ENCODE peak calls at places on chromosomes 12 and 14, in seven cellular contexts. One of them, this sample, is unnamed.

GRCh38 chr12:32902287-32902996 is 5.9 kb upstream of the PKP2 start:
- DNase-seq in left ventricle myocardium inferior: no peak
- DNase-seq in AG09309: no peak
- DNase-seq in adrenal gland: no peak
- DNase-seq in GM12865: peak; percentile 42
- DNase-seq in endothelial cell: no peak
- DNase-seq in RWPE2: no peak
- DNase-seq in this sample: no peak

GRCh38 chr12:96210376-96211055 is 16.3 kb downstream of the ELK3 start:
- DNase-seq in left ventricle myocardium inferior: no peak
- DNase-seq in AG09309: no peak
- DNase-seq in adrenal gland: no peak
- DNase-seq in GM12865: peak; percentile 48
- DNase-seq in endothelial cell: no peak
- DNase-seq in RWPE2: no peak
- DNase-seq in this sample: no peak

GRCh38 chr14:64817631-64818030 is 62.1 kb downstream of the SPTB start:
- DNase-seq in left ventricle myocardium inferior: no peak
- DNase-seq in AG09309: no peak
- DNase-seq in adrenal gland: no peak
- DNase-seq in GM12865: no peak
- DNase-seq in endothelial cell: no peak
- DNase-seq in RWPE2: no peak
- DNase-seq in this sample: no peak

GRCh38 chr14:98937712-98938505 is 334.1 kb downstream of the BCL11B start:
- DNase-seq in left ventricle myocardium inferior: no peak
- DNase-seq in AG09309: no peak
- DNase-seq in adrenal gland: no peak
- DNase-seq in GM12865: no peak
- DNase-seq in endothelial cell: no peak
- DNase-seq in RWPE2: peak; percentile 36
- DNase-seq in this sample: no peak

GRCh38 chr12:92973614-92974013 is 44.5 kb upstream of the EEA1 start:
- DNase-seq in left ventricle myocardium inferior: no peak
- DNase-seq in AG09309: peak; percentile 78
- DNase-seq in adrenal gland: no peak
- DNase-seq in GM12865: peak; percentile 95
- DNase-seq in endothelial cell: no peak
- DNase-seq in RWPE2: peak; percentile 61
- DNase-seq in this sample: no peak

GRCh38 chr14:98069712-98070133 is 1202.3 kb downstream of the BCL11B start:
- DNase-seq in left ventricle myocardium inferior: no peak
- DNase-seq in AG09309: no peak
- DNase-seq in adrenal gland: no peak
- DNase-seq in GM12865: no peak
- DNase-seq in endothelial cell: no peak
- DNase-seq in RWPE2: peak; percentile 76
- DNase-seq in this sample: no peak

GRCh38 chr12:1473418-1473817 is 121.0 kb downstream of the FBXL14 start:
- DNase-seq in left ventricle myocardium inferior: no peak
- DNase-seq in AG09309: no peak
- DNase-seq in adrenal gland: no peak
- DNase-seq in GM12865: no peak
- DNase-seq in endothelial cell: no peak
- DNase-seq in RWPE2: no peak
- DNase-seq in this sample: peak; percentile 20

GRCh38 chr14:54002653-54003052 is 46.0 kb upstream of the BMP4 start:
- DNase-seq in left ventricle myocardium inferior: no peak
- DNase-seq in AG09309: peak; percentile 67
- DNase-seq in adrenal gland: no peak
- DNase-seq in GM12865: no peak
- DNase-seq in endothelial cell: no peak
- DNase-seq in RWPE2: no peak
- DNase-seq in this sample: no peak

GRCh38 chr12:16586350-16587109 is 19.4 kb downstream of the LMO3 start:
- DNase-seq in left ventricle myocardium inferior: no peak
- DNase-seq in AG09309: no peak
- DNase-seq in adrenal gland: no peak
- DNase-seq in GM12865: no peak
- DNase-seq in endothelial cell: no peak
- DNase-seq in RWPE2: no peak
- DNase-seq in this sample: no peak

GRCh38 chr12:9792961-9793617 is 32.4 kb upstream of the CD69 start:
- DNase-seq in left ventricle myocardium inferior: no peak
- DNase-seq in AG09309: no peak
- DNase-seq in adrenal gland: no peak
- DNase-seq in GM12865: no peak
- DNase-seq in endothelial cell: no peak
- DNase-seq in RWPE2: no peak
- DNase-seq in this sample: no peak

GRCh38 chr12:11862794-11863193 is 207.9 kb upstream of the BCL2L14 start:
- DNase-seq in left ventricle myocardium inferior: no peak
- DNase-seq in AG09309: no peak
- DNase-seq in adrenal gland: peak; percentile 76
- DNase-seq in GM12865: peak; percentile 69
- DNase-seq in endothelial cell: no peak
- DNase-seq in RWPE2: no peak
- DNase-seq in this sample: no peak

DNA sequence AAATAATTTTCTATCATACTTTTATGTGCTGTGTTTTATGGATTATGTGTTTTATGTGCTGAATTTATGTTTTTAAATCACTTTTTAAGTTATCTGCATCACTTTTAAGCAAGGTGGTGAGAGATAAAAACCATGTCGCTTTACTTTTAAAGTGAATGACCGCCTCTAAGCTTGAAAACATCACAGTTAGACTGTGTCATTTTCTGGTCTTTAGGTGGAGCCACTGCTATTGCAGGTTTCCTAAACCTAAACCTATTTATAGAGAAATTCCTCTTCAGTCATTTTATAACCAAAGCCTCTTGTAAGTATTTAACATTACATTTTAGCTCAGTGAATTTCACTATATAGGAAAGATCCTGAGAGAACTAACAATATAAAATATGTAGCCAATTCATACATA is 21.0 kb upstream of the MDM2 start:
- DNase-seq in left ventricle myocardium inferior: no peak
- DNase-seq in AG09309: no peak
- DNase-seq in adrenal gland: no peak
- DNase-seq in GM12865: peak; percentile 29
- DNase-seq in endothelial cell: no peak
- DNase-seq in RWPE2: no peak
- DNase-seq in this sample: no peak
- TF ChIP-seq CTCF in left ventricle myocardium inferior: no peak
- TF ChIP-seq CTCF in AG09309: no peak
- TF ChIP-seq CTCF in adrenal gland: no peak
- TF ChIP-seq CTCF in GM12865: peak; percentile 8
- TF ChIP-seq CTCF in endothelial cell: no peak
- TF ChIP-seq CTCF in RWPE2: peak; percentile 25
- TF ChIP-seq CTCF in this sample: no peak

GRCh38 chr12:31006416-31007152 is 67.1 kb upstream of the DDX11 start:
- DNase-seq in left ventricle myocardium inferior: no peak
- DNase-seq in AG09309: no peak
- DNase-seq in adrenal gland: no peak
- DNase-seq in GM12865: no peak
- DNase-seq in endothelial cell: no peak
- DNase-seq in RWPE2: no peak
- DNase-seq in this sample: no peak
- TF ChIP-seq CTCF in left ventricle myocardium inferior: no peak
- TF ChIP-seq CTCF in AG09309: no peak
- TF ChIP-seq CTCF in adrenal gland: no peak
- TF ChIP-seq CTCF in GM12865: no peak
- TF ChIP-seq CTCF in endothelial cell: no peak
- TF ChIP-seq CTCF in RWPE2: no peak
- TF ChIP-seq CTCF in this sample: no peak

DNA sequence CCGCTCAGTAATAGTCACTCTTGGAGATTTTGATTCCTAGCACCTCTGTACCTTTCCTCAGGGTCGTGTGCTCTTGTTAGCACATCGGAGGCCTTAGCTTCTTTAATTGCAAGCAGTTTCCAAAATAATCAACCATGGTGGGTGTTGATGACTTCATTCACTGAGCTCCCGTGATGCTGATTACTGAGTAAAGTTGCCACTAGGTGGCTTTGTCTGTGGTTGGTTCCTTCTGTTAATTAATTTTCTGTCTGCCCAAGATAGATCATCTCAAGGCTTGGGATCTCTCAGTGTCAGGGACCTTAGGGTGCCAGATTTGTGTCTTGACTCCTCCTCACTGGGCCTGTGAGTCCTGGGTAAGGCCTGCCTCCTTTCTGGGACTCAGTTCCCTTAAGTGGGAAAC is 54.3 kb downstream of the PTPN11 start:
- DNase-seq in left ventricle myocardium inferior: no peak
- DNase-seq in AG09309: no peak
- DNase-seq in adrenal gland: no peak
- DNase-seq in GM12865: peak; percentile 2
- DNase-seq in endothelial cell: no peak
- DNase-seq in RWPE2: no peak
- DNase-seq in this sample: no peak
- TF ChIP-seq CTCF in left ventricle myocardium inferior: no peak
- TF ChIP-seq CTCF in AG09309: peak; percentile 15
- TF ChIP-seq CTCF in adrenal gland: no peak
- TF ChIP-seq CTCF in GM12865: peak; percentile 7
- TF ChIP-seq CTCF in endothelial cell: peak; percentile 46
- TF ChIP-seq CTCF in RWPE2: no peak
- TF ChIP-seq CTCF in this sample: no peak

DNA sequence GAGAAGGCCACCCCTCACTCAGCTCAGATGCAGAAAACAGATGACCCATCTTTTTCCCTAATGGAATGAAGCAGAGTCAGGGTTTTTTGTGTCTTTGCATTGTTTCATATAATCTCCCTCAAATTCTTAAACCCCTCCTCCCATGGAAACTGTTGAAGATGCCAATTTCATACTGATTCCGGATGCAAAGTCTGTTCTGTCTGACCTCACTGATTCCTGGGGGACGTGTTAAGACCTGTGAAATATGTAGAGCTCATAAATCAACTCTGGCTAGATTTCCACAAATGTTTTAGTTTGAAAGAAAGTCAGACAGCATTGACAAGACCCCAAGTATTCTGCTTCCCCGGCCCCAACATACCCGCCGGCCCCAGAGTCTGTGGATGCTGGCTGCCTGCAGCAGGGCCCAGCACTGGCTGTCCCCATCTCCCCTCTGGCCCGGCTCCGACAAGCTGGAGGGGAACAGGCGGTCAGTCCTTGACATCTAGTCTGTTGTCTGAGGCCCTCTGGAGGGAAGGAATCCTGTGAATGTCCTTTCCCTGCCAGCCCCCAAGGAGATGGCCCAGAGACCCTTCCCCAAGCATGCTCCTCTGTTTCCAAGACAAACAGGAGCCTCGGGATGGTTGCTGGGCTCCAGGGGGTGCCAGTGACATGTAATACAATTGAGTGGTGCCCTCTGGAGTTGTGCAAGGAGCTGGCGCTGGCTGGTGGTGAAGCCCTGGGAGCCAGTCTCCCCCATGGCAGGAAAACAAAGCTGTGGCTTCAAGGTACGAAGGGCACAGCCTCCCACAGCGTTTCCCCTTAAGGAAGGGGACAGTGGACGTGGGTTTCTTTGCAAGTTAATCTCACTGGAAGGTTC is 22.4 kb downstream of the FBLN5 start:
- DNase-seq in left ventricle myocardium inferior: no peak
- DNase-seq in AG09309: no peak
- DNase-seq in adrenal gland: no peak
- DNase-seq in GM12865: no peak
- DNase-seq in endothelial cell: no peak
- DNase-seq in RWPE2: no peak
- DNase-seq in this sample: no peak
- TF ChIP-seq CTCF in left ventricle myocardium inferior: no peak
- TF ChIP-seq CTCF in AG09309: no peak
- TF ChIP-seq CTCF in adrenal gland: no peak
- TF ChIP-seq CTCF in GM12865: no peak
- TF ChIP-seq CTCF in endothelial cell: no peak
- TF ChIP-seq CTCF in RWPE2: peak; percentile 23
- TF ChIP-seq CTCF in this sample: no peak

GRCh38 chr14:31420319-31421081 is at the start of gene HEATR5A:
- DNase-seq in left ventricle myocardium inferior: peak; percentile 97
- DNase-seq in AG09309: peak; percentile 84
- DNase-seq in adrenal gland: peak; percentile 96
- DNase-seq in GM12865: peak; percentile 97
- DNase-seq in endothelial cell: peak; percentile 96
- DNase-seq in RWPE2: peak; percentile 96
- DNase-seq in this sample: peak; percentile 98
- TF ChIP-seq CTCF in left ventricle myocardium inferior: peak; percentile 34
- TF ChIP-seq CTCF in AG09309: peak; percentile 16
- TF ChIP-seq CTCF in adrenal gland: no peak
- TF ChIP-seq CTCF in GM12865: peak; percentile 19
- TF ChIP-seq CTCF in endothelial cell: no peak
- TF ChIP-seq CTCF in RWPE2: peak; percentile 37
- TF ChIP-seq CTCF in this sample: no peak

GRCh38 chr12:105704788-105705187 is 374.3 kb downstream of the C12orf75 start:
- DNase-seq in left ventricle myocardium inferior: no peak
- DNase-seq in AG09309: no peak
- DNase-seq in adrenal gland: no peak
- DNase-seq in GM12865: no peak
- DNase-seq in endothelial cell: no peak
- DNase-seq in RWPE2: no peak
- DNase-seq in this sample: no peak

GRCh38 chr12:105705235-105705634 is 374.7 kb downstream of the C12orf75 start:
- DNase-seq in left ventricle myocardium inferior: no peak
- DNase-seq in AG09309: no peak
- DNase-seq in adrenal gland: no peak
- DNase-seq in GM12865: no peak
- DNase-seq in endothelial cell: no peak
- DNase-seq in RWPE2: no peak
- DNase-seq in this sample: no peak

GRCh38 chr12:105706973-105707334 is 376.5 kb downstream of the C12orf75 start:
- DNase-seq in left ventricle myocardium inferior: no peak
- DNase-seq in AG09309: no peak
- DNase-seq in adrenal gland: no peak
- DNase-seq in GM12865: no peak
- DNase-seq in endothelial cell: no peak
- DNase-seq in RWPE2: no peak
- DNase-seq in this sample: no peak

GRCh38 chr12:105706321-105706972 is 376.0 kb downstream of the C12orf75 start:
- DNase-seq in left ventricle myocardium inferior: no peak
- DNase-seq in AG09309: no peak
- DNase-seq in adrenal gland: peak; percentile 68
- DNase-seq in GM12865: no peak
- DNase-seq in endothelial cell: no peak
- DNase-seq in RWPE2: no peak
- DNase-seq in this sample: no peak

GRCh38 chr12:105705765-105706164 is 375.3 kb downstream of the C12orf75 start:
- DNase-seq in left ventricle myocardium inferior: no peak
- DNase-seq in AG09309: no peak
- DNase-seq in adrenal gland: peak; percentile 78
- DNase-seq in GM12865: peak; percentile 46
- DNase-seq in endothelial cell: peak; percentile 56
- DNase-seq in RWPE2: no peak
- DNase-seq in this sample: peak; percentile 27
- TF ChIP-seq CTCF in left ventricle myocardium inferior: peak; percentile 89
- TF ChIP-seq CTCF in AG09309: peak; percentile 76
- TF ChIP-seq CTCF in adrenal gland: peak; percentile 57
- TF ChIP-seq CTCF in GM12865: peak; percentile 71
- TF ChIP-seq CTCF in endothelial cell: peak; percentile 87
- TF ChIP-seq CTCF in RWPE2: peak; percentile 75
- TF ChIP-seq CTCF in this sample: peak; percentile 62

GRCh38 chr14:71891970-71892369 is 40.3 kb upstream of the RGS6 start:
- DNase-seq in left ventricle myocardium inferior: no peak
- DNase-seq in AG09309: no peak
- DNase-seq in adrenal gland: no peak
- DNase-seq in GM12865: no peak
- DNase-seq in endothelial cell: no peak
- DNase-seq in RWPE2: no peak
- DNase-seq in this sample: no peak
- TF ChIP-seq CTCF in left ventricle myocardium inferior: no peak
- TF ChIP-seq CTCF in AG09309: no peak
- TF ChIP-seq CTCF in adrenal gland: no peak
- TF ChIP-seq CTCF in GM12865: no peak
- TF ChIP-seq CTCF in endothelial cell: no peak
- TF ChIP-seq CTCF in RWPE2: no peak
- TF ChIP-seq CTCF in this sample: no peak

This sample was measured in mesothelial cell of epicardium.